ENCODE peak calls at places on chromosomes 2 and 18, in ten cellular contexts. Z is heart left ventricle, O is lower leg skin, S is endothelial cell of umbilical vein, U is A549, X is upper lobe of left lung, F is tibial nerve, E is gastrocnemius medialis, C is IMR-90, T is uterus. Q is an unnamed sample.

GRCh38 chr2:221075203-221075602 is 496.9 kb downstream of the EPHA4 start:
- DNase-seq in Z (no peak), O (no peak), S (peak), U (no peak), X (no peak), F (no peak), E (no peak), C (peak), T (no peak), Q (no peak)

GRCh38 chr2:165895974-165896373 is 57.6 kb downstream of the TTC21B start:
- DNase-seq in Z (no peak), O (no peak), S (no peak), U (no peak), X (no peak), F (no peak), E (no peak), C (no peak), T (no peak), Q (no peak)

GRCh38 chr2:3163401-3163800 is 214.2 kb downstream of the EIPR1 start:
- DNase-seq in Z (no peak), O (no peak), S (no peak), U (no peak), X (no peak), F (no peak), E (no peak), C (no peak), T (no peak), Q (no peak)

GRCh38 chr2:106193491-106193976 is 567 bp downstream of the UXS1 start:
- DNase-seq in Z (peak), O (no peak), S (peak), U (peak), X (peak), F (no peak), E (no peak), C (no peak), T (peak), Q (peak)

GRCh38 chr2:75787532-75788132 is 76.9 kb upstream of the GCFC2 start:
- DNase-seq in Z (no peak), O (no peak), S (peak), U (no peak), X (no peak), F (no peak), E (no peak), C (peak), T (no peak), Q (no peak)

GRCh38 chr2:584863-585823 is 92.1 kb downstream of the TMEM18 start:
- DNase-seq in Z (no peak), O (no peak), S (no peak), U (no peak), X (no peak), F (no peak), E (no peak), C (no peak), T (no peak), Q (no peak)

GRCh38 chr2:236617221-236617737 is 47.7 kb downstream of the ACKR3 start:
- DNase-seq in Z (no peak), O (no peak), S (no peak), U (no peak), X (no peak), F (no peak), E (no peak), C (no peak), T (no peak), Q (no peak)

GRCh38 chr2:98465456-98466201 is 21.0 kb downstream of the INPP4A start:
- DNase-seq in Z (peak), O (no peak), S (peak), U (no peak), X (peak), F (no peak), E (no peak), C (peak), T (peak), Q (no peak)

GRCh38 chr2:157572725-157573124 is 55.9 kb downstream of the ACVR1C start:
- DNase-seq in Z (no peak), O (no peak), S (no peak), U (peak), X (no peak), F (no peak), E (no peak), C (no peak), T (no peak), Q (no peak)

GRCh38 chr2:13558368-13558767 is 841.6 kb downstream of the TRIB2 start:
- DNase-seq in Z (no peak), O (no peak), S (no peak), U (no peak), X (no peak), F (no peak), E (no peak), C (peak), T (no peak), Q (no peak)

GRCh38 chr2:212619954-212620353 is 81.4 kb upstream of the ERBB4 start:
- DNase-seq in Z (no peak), O (no peak), S (no peak), U (no peak), X (no peak), F (no peak), E (no peak), C (peak), T (no peak), Q (no peak)

GRCh38 chr2:241070361-241070760 is 31.7 kb downstream of the MTERF4 start:
- DNase-seq in Z (no peak), O (no peak), S (no peak), U (no peak), X (no peak), F (no peak), E (no peak), C (no peak), T (no peak), Q (peak)

GRCh38 chr2:182586426-182586825 is 129.6 kb upstream of the DNAJC10 start:
- DNase-seq in Z (no peak), O (no peak), S (no peak), U (no peak), X (no peak), F (no peak), E (no peak), C (no peak), T (no peak), Q (no peak)

GRCh38 chr2:204885747-204886146 is 340.5 kb downstream of the PARD3B start:
- DNase-seq in Z (no peak), O (no peak), S (peak), U (no peak), X (no peak), F (no peak), E (no peak), C (no peak), T (no peak), Q (no peak)

GRCh38 chr2:241014764-241015163 is 16.3 kb downstream of the SNED1 start:
- DNase-seq in Z (no peak), O (peak), S (no peak), U (no peak), X (peak), F (peak), E (no peak), C (no peak), T (no peak), Q (no peak)

GRCh38 chr2:36535099-36535498 is 62.9 kb downstream of the FEZ2 start:
- DNase-seq in Z (no peak), O (no peak), S (no peak), U (no peak), X (no peak), F (no peak), E (no peak), C (no peak), T (no peak), Q (no peak)

GRCh38 chr2:152637251-152637650 is 80.0 kb downstream of the PRPF40A start:
- DNase-seq in Z (no peak), O (no peak), S (no peak), U (no peak), X (no peak), F (no peak), E (no peak), C (no peak), T (no peak), Q (no peak)

GRCh38 chr2:3725002-3725401 is 21.6 kb downstream of the DCDC2C start:
- DNase-seq in Z (no peak), O (no peak), S (no peak), U (no peak), X (no peak), F (no peak), E (no peak), C (no peak), T (no peak), Q (no peak)

GRCh38 chr18:14959550-14959949 is 211.6 kb downstream of the ANKRD30B start:
- DNase-seq in Z (no peak), O (no peak), S (no peak), U (no peak), X (no peak), F (no peak), E (no peak), C (no peak), T (no peak), Q (no peak)

GRCh38 chr18:56890632-56891031 is 239.5 kb downstream of the WDR7 start:
- DNase-seq in Z (no peak), O (no peak), S (peak), U (peak), X (no peak), F (no peak), E (peak), C (peak), T (no peak), Q (no peak)

GRCh38 chr2:181183878-181184553 is 203.6 kb downstream of the UBE2E3 start:
- DNase-seq in Z (no peak), O (no peak), S (no peak), U (no peak), X (no peak), F (no peak), E (no peak), C (no peak), T (no peak), Q (no peak)

GRCh38 chr18:79402977-79403722 is 7.4 kb downstream of the NFATC1 start:
- DNase-seq in Z (peak), O (peak), S (peak), U (no peak), X (peak), F (peak), E (no peak), C (no peak), T (peak), Q (peak)

GRCh38 chr2:3535467-3535793 is 16.1 kb upstream of the ADI1 start:
- DNase-seq in Z (no peak), O (no peak), S (no peak), U (no peak), X (no peak), F (no peak), E (no peak), C (no peak), T (no peak), Q (no peak)

GRCh38 chr2:240959214-240959940 is 39.0 kb upstream of the SNED1 start:
- DNase-seq in Z (no peak), O (peak), S (no peak), U (no peak), X (no peak), F (peak), E (no peak), C (no peak), T (peak), Q (no peak)

GRCh38 chr18:52160652-52161051 is 179.3 kb upstream of the DCC start:
- DNase-seq in Z (no peak), O (no peak), S (no peak), U (no peak), X (no peak), F (no peak), E (no peak), C (no peak), T (no peak), Q (no peak)

GRCh38 chr18:49172246-49172645 is 221.5 kb upstream of the SMAD7 start:
- DNase-seq in Z (no peak), O (no peak), S (no peak), U (no peak), X (no peak), F (no peak), E (no peak), C (no peak), T (no peak), Q (no peak)

GRCh38 chr2:15771124-15771523 is 169.2 kb upstream of the MYCN start:
- DNase-seq in Z (no peak), O (no peak), S (no peak), U (no peak), X (no peak), F (no peak), E (no peak), C (no peak), T (no peak), Q (no peak)

GRCh38 chr18:27921904-27922541 is 254.9 kb downstream of the CDH2 start:
- DNase-seq in Z (no peak), O (no peak), S (no peak), U (peak), X (no peak), F (no peak), E (no peak), C (peak), T (no peak), Q (no peak)

GRCh38 chr2:236646871-236647270 is 77.2 kb downstream of the ACKR3 start:
- DNase-seq in Z (no peak), O (no peak), S (no peak), U (no peak), X (no peak), F (no peak), E (no peak), C (no peak), T (peak), Q (peak)

GRCh38 chr18:6271585-6271984 is 143.1 kb downstream of the L3MBTL4 start:
- DNase-seq in Z (no peak), O (no peak), S (no peak), U (no peak), X (no peak), F (no peak), E (no peak), C (no peak), T (no peak), Q (no peak)

GRCh38 chr2:237691200-237691907 is 64.0 kb downstream of the LRRFIP1 start:
- DNase-seq in Z (no peak), O (no peak), S (no peak), U (no peak), X (no peak), F (peak), E (no peak), C (no peak), T (no peak), Q (no peak)

GRCh38 chr2:145743016-145743415 is 1223.1 kb upstream of the ZEB2 start:
- DNase-seq in Z (no peak), O (no peak), S (no peak), U (no peak), X (no peak), F (no peak), E (no peak), C (no peak), T (no peak), Q (no peak)

GRCh38 chr18:56565059-56565458 is 73.3 kb downstream of the TXNL1 start:
- DNase-seq in Z (no peak), O (no peak), S (no peak), U (no peak), X (no peak), F (no peak), E (no peak), C (no peak), T (no peak), Q (no peak)

GRCh38 chr18:28113271-28114023 is 63.5 kb downstream of the CDH2 start:
- DNase-seq in Z (no peak), O (no peak), S (no peak), U (no peak), X (no peak), F (no peak), E (no peak), C (peak), T (no peak), Q (no peak)

GRCh38 chr2:105643405-105644173 is 101.1 kb upstream of the NCK2 start:
- DNase-seq in Z (no peak), O (no peak), S (no peak), U (no peak), X (no peak), F (no peak), E (no peak), C (no peak), T (no peak), Q (no peak)

GRCh38 chr2:19797871-19798270 is 103.9 kb downstream of the TTC32 start:
- DNase-seq in Z (no peak), O (no peak), S (no peak), U (no peak), X (no peak), F (no peak), E (no peak), C (peak), T (no peak), Q (no peak)

GRCh38 chr2:696999-697627 is 19.9 kb upstream of the TMEM18 start:
- DNase-seq in Z (no peak), O (no peak), S (no peak), U (no peak), X (no peak), F (no peak), E (no peak), C (no peak), T (no peak), Q (no peak)

GRCh38 chr2:134120160-134120717 is 133.6 kb upstream of the MGAT5 start:
- DNase-seq in Z (no peak), O (no peak), S (peak), U (no peak), X (no peak), F (no peak), E (no peak), C (no peak), T (peak), Q (no peak)

GRCh38 chr2:219418155-219418569 is at the start of gene DES:
- DNase-seq in Z (peak), O (no peak), S (no peak), U (no peak), X (no peak), F (no peak), E (peak), C (no peak), T (peak), Q (no peak)
- TF ChIP-seq POLR2A in Z (peak), O (no peak), S (no peak), U (no peak), X (no peak), F (no peak), E (peak), C (no peak), T (peak), Q (no peak)

DNA sequence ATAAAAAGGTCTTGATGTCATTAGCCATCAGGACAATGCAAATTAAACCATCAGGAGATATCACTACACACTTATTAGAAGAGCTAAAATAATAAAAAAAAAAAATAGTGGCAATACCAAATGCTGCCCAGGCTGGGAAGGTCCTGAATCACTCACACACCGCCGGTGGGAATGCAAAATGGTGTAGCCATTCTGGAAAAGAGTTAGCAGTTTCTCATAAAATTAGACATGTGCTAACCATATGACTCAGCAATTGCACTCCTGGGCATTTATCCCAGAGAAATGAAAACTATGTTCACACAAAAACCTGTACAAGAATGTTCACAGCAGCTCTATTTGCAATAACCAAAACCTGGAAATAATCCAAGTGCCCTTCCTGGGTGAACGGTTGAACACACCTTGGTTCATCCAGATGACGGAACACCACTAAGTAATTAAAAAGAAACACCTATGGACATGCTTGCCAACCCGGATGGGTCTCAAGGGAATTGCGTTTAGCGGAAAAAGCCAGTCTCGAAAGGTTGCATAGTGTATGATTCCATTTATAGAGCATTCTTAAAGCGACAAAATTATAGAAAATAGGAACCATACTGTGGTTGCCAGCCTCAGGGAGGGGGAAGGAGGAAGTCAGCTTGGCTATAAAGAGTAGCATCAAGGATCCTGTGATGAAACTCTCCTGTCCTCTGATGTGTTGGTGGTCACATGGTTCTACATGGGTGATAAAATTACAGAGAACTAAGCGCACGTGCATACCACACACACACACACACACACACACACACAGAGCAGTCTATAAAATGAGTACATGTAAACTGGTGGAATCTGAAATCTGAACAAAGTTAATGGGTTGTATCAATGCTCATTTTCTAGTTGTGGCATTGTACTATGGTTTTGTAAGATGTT is 4.6 kb downstream of the MBP start:
- DNase-seq in Z (no peak), O (peak), S (no peak), U (no peak), X (peak), F (no peak), E (peak), C (peak), T (peak), Q (peak)
- TF ChIP-seq POLR2A in Z (no peak), O (no peak), S (no peak), U (no peak), X (no peak), F (no peak), E (peak), C (no peak), T (no peak), Q (no peak)

GRCh38 chr2:108533832-108534576 is at the start of gene LIMS1:
- DNase-seq in Z (peak), O (peak), S (peak), U (peak), X (peak), F (peak), E (peak), C (peak), T (peak), Q (peak)
- TF ChIP-seq POLR2A in Z (peak), O (no peak), S (peak), U (peak), X (peak), F (peak), E (peak), C (peak), T (peak), Q (peak)

GRCh38 chr2:210169871-210170441 is 1.3 kb downstream of the KANSL1L start:
- DNase-seq in Z (no peak), O (no peak), S (peak), U (no peak), X (no peak), F (no peak), E (no peak), C (peak), T (no peak), Q (no peak)
- TF ChIP-seq POLR2A in Z (no peak), O (no peak), S (no peak), U (no peak), X (peak), F (no peak), E (no peak), C (no peak), T (no peak), Q (no peak)

GRCh38 chr2:64650257-64650656 is 3.5 kb downstream of the SERTAD2 start:
- DNase-seq in Z (no peak), O (no peak), S (no peak), U (no peak), X (no peak), F (no peak), E (no peak), C (no peak), T (no peak), Q (no peak)

GRCh38 chr2:64650722-64651338 is 2.9 kb downstream of the SERTAD2 start:
- DNase-seq in Z (no peak), O (no peak), S (no peak), U (no peak), X (no peak), F (no peak), E (no peak), C (no peak), T (no peak), Q (no peak)

GRCh38 chr2:64649013-64649484 is 4.7 kb downstream of the SERTAD2 start:
- DNase-seq in Z (no peak), O (no peak), S (no peak), U (no peak), X (no peak), F (no peak), E (no peak), C (no peak), T (no peak), Q (no peak)

GRCh38 chr2:64651590-64651989 is 2.1 kb downstream of the SERTAD2 start:
- DNase-seq in Z (no peak), O (no peak), S (no peak), U (no peak), X (no peak), F (no peak), E (no peak), C (no peak), T (no peak), Q (no peak)

GRCh38 chr2:64649626-64650025 is 4.1 kb downstream of the SERTAD2 start:
- DNase-seq in Z (no peak), O (no peak), S (no peak), U (no peak), X (peak), F (no peak), E (no peak), C (no peak), T (no peak), Q (no peak)
- TF ChIP-seq POLR2A in Z (no peak), O (no peak), S (no peak), U (no peak), X (no peak), F (no peak), E (no peak), C (no peak), T (no peak), Q (no peak)

GRCh38 chr2:197307933-197308521 is 2.6 kb downstream of the ANKRD44 start:
- DNase-seq in Z (no peak), O (no peak), S (no peak), U (no peak), X (no peak), F (no peak), E (no peak), C (no peak), T (no peak), Q (no peak)
- TF ChIP-seq POLR2A in Z (no peak), O (no peak), S (no peak), U (no peak), X (no peak), F (no peak), E (no peak), C (no peak), T (no peak), Q (no peak)

GRCh38 chr2:39437522-39438296 is 624 bp upstream of the MAP4K3 start:
- DNase-seq in Z (peak), O (no peak), S (peak), U (peak), X (peak), F (no peak), E (peak), C (peak), T (peak), Q (peak)
- TF ChIP-seq POLR2A in Z (no peak), O (no peak), S (no peak), U (peak), X (peak), F (no peak), E (no peak), C (no peak), T (no peak), Q (no peak)

Q was measured in suprapubic skin.